ENCODE peak calls at places on chromosome 17, in six cellular contexts. Y is adrenal gland; U is cerebellar cortex; V is T follicular helper cell; P is stimulated activated CD4-positive, alpha-beta T cell treated with anti-CD3 and anti-CD28 coated beads, TNF-alpha, amount 100 ng/mL, for 24 hours; L is substantia nigra. M is an unnamed sample.

GRCh38 chr17:64355536-64356303 is 34.9 kb downstream of the PECAM1 start:
- DNase-seq in Y (no peak), V (no peak), L (no peak), U (no peak), P (peak), M (no peak)

GRCh38 chr17:79664925-79665738 is 54.3 kb upstream of the RBFOX3 start:
- DNase-seq in P (no peak), L (peak), U (peak), Y (peak), V (no peak), M (peak)

GRCh38 chr17:57541472-57542394 is 203.4 kb downstream of the CCDC182 start:
- DNase-seq in Y (peak), L (no peak), P (no peak), V (no peak), U (no peak), M (no peak)

GRCh38 chr17:46782250-46782953 is 36.1 kb downstream of the WNT3 start:
- DNase-seq in Y (no peak), U (peak), P (no peak), L (no peak), V (no peak), M (no peak)

GRCh38 chr17:49879505-49879904 is 31.6 kb upstream of the TAC4 start:
- DNase-seq in V (no peak), Y (no peak), L (no peak), U (no peak), P (no peak), M (no peak)

GRCh38 chr17:81246343-81246670 is 7.2 kb downstream of the NDUFAF8 start:
- DNase-seq in U (no peak), P (no peak), V (no peak), Y (no peak), L (no peak), M (no peak)

GRCh38 chr17:27906238-27906603 is 13.1 kb upstream of the LYRM9 start:
- DNase-seq in L (no peak), P (no peak), Y (no peak), U (no peak), V (no peak), M (no peak)

GRCh38 chr17:37608369-37609169 is 649 bp downstream of the SYNRG start:
- DNase-seq in V (no peak), L (peak), U (peak), Y (no peak), P (no peak), M (no peak)

GRCh38 chr17:39174907-39175694 is 9.1 kb upstream of the ARL5C start:
- DNase-seq in L (peak), V (peak), U (peak), Y (no peak), P (peak), M (peak)

GRCh38 chr17:6677158-6677831 is 25.7 kb downstream of the C17orf100 start:
- DNase-seq in U (no peak), V (no peak), L (no peak), Y (no peak), P (no peak), M (peak)

GRCh38 chr17:31442860-31443259 is 51.4 kb downstream of the RAB11FIP4 start:
- DNase-seq in Y (no peak), L (no peak), V (no peak), P (no peak), U (no peak), M (no peak)

GRCh38 chr17:79832211-79833109 is 6.8 kb downstream of the CBX4 start:
- DNase-seq in U (no peak), Y (peak), P (no peak), L (no peak), V (no peak), M (peak)

GRCh38 chr17:29615492-29616299 is 7.0 kb downstream of the CORO6 start:
- DNase-seq in U (peak), Y (peak), V (peak), P (peak), L (peak), M (peak)

GRCh38 chr17:74770498-74771318 is 5.4 kb downstream of the NAT9 start:
- DNase-seq in P (peak), V (peak), Y (peak), U (peak), L (peak), M (peak)

GRCh38 chr17:56595831-56596740 is 2.6 kb downstream of the NOG start:
- DNase-seq in P (no peak), U (no peak), V (no peak), Y (peak), L (no peak), M (peak)

GRCh38 chr17:5583426-5584382 is 605 bp downstream of the NLRP1 start:
- DNase-seq in L (no peak), P (no peak), V (no peak), Y (no peak), U (no peak), M (no peak)

GRCh38 chr17:48718162-48718780 is 4.0 kb downstream of the PRAC1 start:
- DNase-seq in V (no peak), U (no peak), L (no peak), P (no peak), Y (no peak), M (no peak)

GRCh38 chr17:82402865-82403264 is 15.3 kb upstream of the HEXD start:
- DNase-seq in V (no peak), U (no peak), P (no peak), Y (no peak), L (no peak), M (no peak)

GRCh38 chr17:7215136-7215638 is 4.4 kb downstream of the DLG4 start:
- DNase-seq in V (no peak), P (no peak), L (no peak), Y (no peak), U (no peak), M (no peak)

GRCh38 chr17:50728881-50729765 is 9.7 kb downstream of the LUC7L3 start:
- DNase-seq in U (no peak), V (no peak), Y (no peak), P (no peak), L (no peak), M (no peak)

GRCh38 chr17:66964930-66965800 is 658 bp downstream of the CACNG4 start:
- DNase-seq in P (peak), V (no peak), L (no peak), U (no peak), Y (peak), M (peak)

GRCh38 chr17:34930283-34930682 is 31.0 kb downstream of the CCT6B start:
- DNase-seq in Y (no peak), L (no peak), U (no peak), P (no peak), V (no peak), M (no peak)

GRCh38 chr17:46190763-46191162 is 2.5 kb downstream of the KANSL1 start:
- DNase-seq in U (no peak), Y (no peak), P (no peak), L (no peak), V (no peak), M (no peak)

GRCh38 chr17:40796846-40797245 is 2.9 kb downstream of the KRT28 start:
- DNase-seq in P (no peak), Y (no peak), V (no peak), U (no peak), L (no peak), M (no peak)

GRCh38 chr17:43720311-43721060 is 38.1 kb downstream of the SOST start:
- DNase-seq in Y (peak), V (peak), U (peak), L (peak), P (peak), M (peak)

GRCh38 chr17:35299108-35299507 is 56.2 kb downstream of the SLFN5 start:
- DNase-seq in V (no peak), L (no peak), P (no peak), U (no peak), Y (no peak), M (no peak)

GRCh38 chr17:49829026-49829425 is 18.8 kb downstream of the TAC4 start:
- DNase-seq in V (no peak), P (no peak), L (no peak), U (no peak), Y (no peak), M (no peak)